ENCODE peak calls at places on chromosomes 2 and 18, in five cellular contexts. One of them, this sample, is unnamed.

GRCh38 chr2:86078801-86079545 is 26.7 kb downstream of the POLR1A start:
- DNase-seq in fibroblast of pulmonary artery: peak
- DNase-seq in lung: no peak
- DNase-seq in mucosa of descending colon: no peak
- DNase-seq in heart left ventricle: no peak
- DNase-seq in this sample: peak

GRCh38 chr2:182833084-182833483 is 33.4 kb downstream of the FRZB start:
- DNase-seq in fibroblast of pulmonary artery: no peak
- DNase-seq in lung: no peak
- DNase-seq in mucosa of descending colon: no peak
- DNase-seq in heart left ventricle: no peak
- DNase-seq in this sample: no peak

GRCh38 chr2:101258804-101259203 is 6.1 kb downstream of the CNOT11 start:
- DNase-seq in fibroblast of pulmonary artery: no peak
- DNase-seq in lung: no peak
- DNase-seq in mucosa of descending colon: no peak
- DNase-seq in heart left ventricle: no peak
- DNase-seq in this sample: no peak

GRCh38 chr2:165697727-165698620 is 96.1 kb downstream of the GALNT3 start:
- DNase-seq in fibroblast of pulmonary artery: no peak
- DNase-seq in lung: no peak
- DNase-seq in mucosa of descending colon: no peak
- DNase-seq in heart left ventricle: no peak
- DNase-seq in this sample: no peak

GRCh38 chr2:144950874-144951560 is 431.1 kb upstream of the ZEB2 start:
- DNase-seq in fibroblast of pulmonary artery: peak
- DNase-seq in lung: no peak
- DNase-seq in mucosa of descending colon: no peak
- DNase-seq in heart left ventricle: no peak
- DNase-seq in this sample: no peak

GRCh38 chr2:215598376-215598975 is 162.6 kb upstream of the FN1 start:
- DNase-seq in fibroblast of pulmonary artery: no peak
- DNase-seq in lung: no peak
- DNase-seq in mucosa of descending colon: no peak
- DNase-seq in heart left ventricle: no peak
- DNase-seq in this sample: no peak

GRCh38 chr2:224638338-224638823 is 53.2 kb upstream of the CUL3 start:
- DNase-seq in fibroblast of pulmonary artery: no peak
- DNase-seq in lung: no peak
- DNase-seq in mucosa of descending colon: no peak
- DNase-seq in heart left ventricle: no peak
- DNase-seq in this sample: peak

GRCh38 chr2:140506606-140507005 is 1624.2 kb downstream of the LRP1B start:
- DNase-seq in fibroblast of pulmonary artery: peak
- DNase-seq in lung: no peak
- DNase-seq in mucosa of descending colon: no peak
- DNase-seq in heart left ventricle: no peak
- DNase-seq in this sample: no peak

GRCh38 chr2:150625300-150625699 is 137.8 kb upstream of the RND3 start:
- DNase-seq in fibroblast of pulmonary artery: no peak
- DNase-seq in lung: no peak
- DNase-seq in mucosa of descending colon: no peak
- DNase-seq in heart left ventricle: no peak
- DNase-seq in this sample: no peak

GRCh38 chr2:82652117-82652516 is 1807.0 kb downstream of the SUCLG1 start:
- DNase-seq in fibroblast of pulmonary artery: no peak
- DNase-seq in lung: no peak
- DNase-seq in mucosa of descending colon: no peak
- DNase-seq in heart left ventricle: no peak
- DNase-seq in this sample: no peak

GRCh38 chr2:99867690-99868089 is 274.7 kb downstream of the AFF3 start:
- DNase-seq in fibroblast of pulmonary artery: peak
- DNase-seq in lung: no peak
- DNase-seq in mucosa of descending colon: no peak
- DNase-seq in heart left ventricle: no peak
- DNase-seq in this sample: no peak

GRCh38 chr18:39701839-39702238 is 2136.2 kb upstream of the CELF4 start:
- DNase-seq in fibroblast of pulmonary artery: peak
- DNase-seq in lung: no peak
- DNase-seq in mucosa of descending colon: no peak
- DNase-seq in heart left ventricle: no peak
- DNase-seq in this sample: no peak

GRCh38 chr2:117618607-117619006 is 195.9 kb upstream of the DDX18 start:
- DNase-seq in fibroblast of pulmonary artery: no peak
- DNase-seq in lung: no peak
- DNase-seq in mucosa of descending colon: no peak
- DNase-seq in heart left ventricle: no peak
- DNase-seq in this sample: no peak

GRCh38 chr2:117621330-117621729 is 193.2 kb upstream of the DDX18 start:
- DNase-seq in fibroblast of pulmonary artery: no peak
- DNase-seq in lung: no peak
- DNase-seq in mucosa of descending colon: no peak
- DNase-seq in heart left ventricle: no peak
- DNase-seq in this sample: no peak
- TF ChIP-seq CTCF in fibroblast of pulmonary artery: no peak
- TF ChIP-seq CTCF in lung: no peak
- TF ChIP-seq CTCF in mucosa of descending colon: no peak
- TF ChIP-seq CTCF in heart left ventricle: no peak
- TF ChIP-seq CTCF in this sample: no peak

GRCh38 chr2:84919885-84920580 is 14.6 kb downstream of the TMSB10 start:
- DNase-seq in fibroblast of pulmonary artery: peak
- DNase-seq in lung: peak
- DNase-seq in mucosa of descending colon: no peak
- DNase-seq in heart left ventricle: peak
- DNase-seq in this sample: peak
- H3K4me3 ChIP-seq in fibroblast of pulmonary artery: peak
- H3K4me3 ChIP-seq in lung: no peak
- H3K4me3 ChIP-seq in mucosa of descending colon: no peak
- H3K4me3 ChIP-seq in heart left ventricle: no peak
- H3K4me3 ChIP-seq in this sample: peak

DNA sequence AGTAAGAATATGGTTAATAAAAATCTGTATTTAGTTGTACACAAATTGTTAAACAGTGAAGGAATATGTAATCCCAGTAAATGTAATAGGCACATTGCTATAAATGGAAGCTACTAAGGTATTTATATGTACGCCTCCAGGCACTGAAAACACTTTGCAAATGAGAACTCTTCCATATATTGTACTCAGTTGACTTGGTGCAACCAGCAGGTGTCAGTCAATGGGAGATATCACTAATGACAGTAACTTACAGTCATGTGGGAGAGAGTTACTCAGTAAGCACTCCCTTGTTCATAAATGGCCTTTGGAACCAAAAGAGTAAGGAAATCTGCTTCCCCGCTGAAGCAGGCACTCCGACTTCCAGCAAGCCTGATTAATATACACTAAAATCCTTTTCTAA is 5.9 kb downstream of the MDH1 start:
- DNase-seq in fibroblast of pulmonary artery: no peak
- DNase-seq in lung: no peak
- DNase-seq in mucosa of descending colon: no peak
- DNase-seq in heart left ventricle: no peak
- DNase-seq in this sample: no peak
- TF ChIP-seq CTCF in fibroblast of pulmonary artery: no peak
- TF ChIP-seq CTCF in lung: no peak
- TF ChIP-seq CTCF in mucosa of descending colon: no peak
- TF ChIP-seq CTCF in heart left ventricle: no peak
- TF ChIP-seq CTCF in this sample: no peak

DNA sequence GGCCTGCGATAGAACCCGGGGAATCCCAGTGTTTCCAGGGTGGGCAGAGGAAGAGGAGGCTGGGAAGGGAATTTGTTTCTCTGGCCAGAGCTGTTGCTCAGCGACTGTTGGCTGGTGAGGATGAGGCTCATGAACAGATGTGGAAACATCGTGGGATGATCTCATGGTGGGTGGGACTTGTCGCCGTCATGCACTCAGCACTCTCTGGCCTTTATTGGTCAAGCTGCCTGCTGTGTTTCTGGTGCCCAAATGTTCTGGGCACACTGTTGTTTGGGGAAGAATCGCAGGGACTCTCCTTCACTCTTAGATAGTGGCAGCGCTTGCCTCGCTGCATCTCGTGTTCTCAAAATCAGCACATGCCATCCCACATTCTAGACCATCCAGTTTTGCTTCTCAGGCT is 145.5 kb downstream of the AGAP1 start:
- DNase-seq in fibroblast of pulmonary artery: peak
- DNase-seq in lung: peak
- DNase-seq in mucosa of descending colon: no peak
- DNase-seq in heart left ventricle: peak
- DNase-seq in this sample: no peak
- H3K4me3 ChIP-seq in fibroblast of pulmonary artery: no peak
- H3K4me3 ChIP-seq in lung: no peak
- H3K4me3 ChIP-seq in mucosa of descending colon: no peak
- H3K4me3 ChIP-seq in heart left ventricle: no peak
- H3K4me3 ChIP-seq in this sample: no peak

GRCh38 chr2:122135353-122135947 is 380.0 kb downstream of the TSN start:
- DNase-seq in fibroblast of pulmonary artery: no peak
- DNase-seq in lung: no peak
- DNase-seq in mucosa of descending colon: no peak
- DNase-seq in heart left ventricle: no peak
- DNase-seq in this sample: no peak

GRCh38 chr2:122139739-122140138 is 384.3 kb downstream of the TSN start:
- DNase-seq in fibroblast of pulmonary artery: no peak
- DNase-seq in lung: no peak
- DNase-seq in mucosa of descending colon: no peak
- DNase-seq in heart left ventricle: no peak
- DNase-seq in this sample: no peak

GRCh38 chr2:122132292-122132691 is 376.8 kb downstream of the TSN start:
- DNase-seq in fibroblast of pulmonary artery: peak
- DNase-seq in lung: no peak
- DNase-seq in mucosa of descending colon: no peak
- DNase-seq in heart left ventricle: no peak
- DNase-seq in this sample: no peak

GRCh38 chr2:122138561-122138960 is 383.1 kb downstream of the TSN start:
- DNase-seq in fibroblast of pulmonary artery: no peak
- DNase-seq in lung: no peak
- DNase-seq in mucosa of descending colon: no peak
- DNase-seq in heart left ventricle: no peak
- DNase-seq in this sample: no peak

DNA sequence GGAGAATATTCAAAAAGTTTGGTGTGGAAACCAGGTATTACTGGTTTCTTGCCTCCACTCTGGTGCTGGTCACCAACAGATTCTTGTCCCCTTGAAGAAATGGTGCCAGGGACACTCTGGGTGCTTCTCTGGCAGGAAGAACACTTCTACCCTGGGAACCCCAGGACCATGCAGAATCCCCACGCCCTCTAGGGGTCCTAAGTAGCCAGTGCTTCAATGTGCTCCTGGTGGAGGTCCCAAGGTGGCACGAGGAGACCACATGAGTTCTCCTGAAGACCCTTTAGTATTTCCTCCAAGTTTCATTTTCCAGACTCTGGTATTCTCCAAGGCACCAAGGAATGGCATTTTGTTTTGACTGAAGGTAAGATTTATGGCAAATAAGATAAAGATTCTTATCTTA is 380.6 kb downstream of the TSN start:
- DNase-seq in fibroblast of pulmonary artery: peak
- DNase-seq in lung: no peak
- DNase-seq in mucosa of descending colon: no peak
- DNase-seq in heart left ventricle: no peak
- DNase-seq in this sample: peak
- TF ChIP-seq CTCF in fibroblast of pulmonary artery: peak
- TF ChIP-seq CTCF in lung: peak
- TF ChIP-seq CTCF in mucosa of descending colon: no peak
- TF ChIP-seq CTCF in heart left ventricle: no peak
- TF ChIP-seq CTCF in this sample: peak

GRCh38 chr18:63237911-63238710 is 81.5 kb downstream of the BCL2 start:
- DNase-seq in fibroblast of pulmonary artery: peak
- DNase-seq in lung: peak
- DNase-seq in mucosa of descending colon: no peak
- DNase-seq in heart left ventricle: peak
- DNase-seq in this sample: no peak
- H3K4me3 ChIP-seq in fibroblast of pulmonary artery: peak
- H3K4me3 ChIP-seq in lung: no peak
- H3K4me3 ChIP-seq in mucosa of descending colon: no peak
- H3K4me3 ChIP-seq in heart left ventricle: no peak
- H3K4me3 ChIP-seq in this sample: no peak

DNA sequence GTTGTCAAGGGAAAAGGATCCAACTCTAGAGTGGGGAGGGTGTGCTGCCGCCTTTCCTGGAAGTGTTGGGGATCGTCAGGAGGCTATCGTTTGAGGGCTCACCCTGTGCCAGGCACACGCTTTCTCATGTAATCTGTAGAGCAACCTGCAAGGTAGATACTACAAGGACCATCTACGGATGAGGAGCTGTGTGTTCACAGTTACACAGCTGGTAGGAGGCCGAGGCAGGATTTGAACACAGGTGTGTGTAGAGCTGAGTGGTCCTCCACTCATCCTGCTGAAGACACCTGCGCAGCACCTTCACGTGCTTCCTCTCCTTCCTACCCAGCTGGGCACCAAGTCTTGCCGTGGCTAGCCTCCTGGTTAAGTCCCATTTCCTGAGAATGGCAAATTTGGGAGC is 68.3 kb downstream of the MARCO start:
- DNase-seq in fibroblast of pulmonary artery: no peak
- DNase-seq in lung: peak
- DNase-seq in mucosa of descending colon: no peak
- DNase-seq in heart left ventricle: peak
- DNase-seq in this sample: no peak
- TF ChIP-seq CTCF in fibroblast of pulmonary artery: no peak
- TF ChIP-seq CTCF in lung: no peak
- TF ChIP-seq CTCF in mucosa of descending colon: no peak
- TF ChIP-seq CTCF in heart left ventricle: no peak
- TF ChIP-seq CTCF in this sample: no peak

DNA sequence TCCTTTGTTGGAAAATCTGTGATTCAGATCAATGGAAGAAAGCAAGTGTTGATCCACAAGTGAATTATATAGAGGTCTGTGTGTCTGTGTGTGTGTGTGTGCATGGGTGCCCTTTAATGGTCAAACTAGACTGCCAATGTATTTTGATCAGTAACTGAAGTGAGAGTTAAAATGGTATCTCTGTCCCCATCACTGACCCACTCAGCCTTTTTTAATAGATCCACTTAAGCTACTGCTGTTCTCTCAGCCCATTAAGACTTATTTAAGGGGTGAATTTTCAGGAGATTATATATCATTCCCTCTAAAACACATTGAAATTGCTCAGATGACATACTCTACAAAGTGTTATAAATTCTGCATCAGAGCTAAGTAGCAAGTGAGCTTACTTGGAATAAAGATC is 193.7 kb upstream of the SIX3 start:
- DNase-seq in fibroblast of pulmonary artery: no peak
- DNase-seq in lung: no peak
- DNase-seq in mucosa of descending colon: no peak
- DNase-seq in heart left ventricle: no peak
- DNase-seq in this sample: no peak
- H3K4me3 ChIP-seq in fibroblast of pulmonary artery: no peak
- H3K4me3 ChIP-seq in lung: no peak
- H3K4me3 ChIP-seq in mucosa of descending colon: no peak
- H3K4me3 ChIP-seq in heart left ventricle: no peak
- H3K4me3 ChIP-seq in this sample: no peak

GRCh38 chr18:44901283-44901682 is 220.6 kb downstream of the SETBP1 start:
- DNase-seq in fibroblast of pulmonary artery: no peak
- DNase-seq in lung: no peak
- DNase-seq in mucosa of descending colon: no peak
- DNase-seq in heart left ventricle: no peak
- DNase-seq in this sample: no peak
- TF ChIP-seq CTCF in fibroblast of pulmonary artery: peak
- TF ChIP-seq CTCF in lung: no peak
- TF ChIP-seq CTCF in mucosa of descending colon: no peak
- TF ChIP-seq CTCF in heart left ventricle: no peak
- TF ChIP-seq CTCF in this sample: no peak

This sample was measured in GM12865.